ENCODE peak calls at places on chromosomes 6 and 20, in six cellular contexts. Q is cardiac fibroblast, P is hepatocyte, D is suprapubic skin, B is GM12865, R is astrocyte of the spinal cord. J is an unnamed sample.

GRCh38 chr6:151269318-151269995 is 29.7 kb downstream of the AKAP12 start:
- DNase-seq in D (no peak), P (no peak), B (no peak), R (no peak), Q (peak), J (no peak)

GRCh38 chr20:50360218-50360672 is 149.9 kb upstream of the PTPN1 start:
- DNase-seq in R (no peak), P (no peak), Q (no peak), D (no peak), B (no peak), J (no peak)

GRCh38 chr6:105726902-105727655 is 324.2 kb upstream of the PREP start:
- DNase-seq in B (no peak), D (no peak), P (no peak), Q (peak), R (no peak), J (no peak)

GRCh38 chr6:142881771-142882170 is 63.2 kb downstream of the HIVEP2 start:
- DNase-seq in P (peak), B (peak), R (no peak), Q (no peak), D (no peak), J (no peak)

GRCh38 chr20:48191200-48191599 is 405.9 kb upstream of the SULF2 start:
- DNase-seq in D (no peak), R (no peak), Q (no peak), P (peak), B (no peak), J (no peak)

GRCh38 chr6:122833229-122833556 is 44.1 kb downstream of the SMPDL3A start:
- DNase-seq in R (peak), B (no peak), P (no peak), D (no peak), Q (no peak), J (no peak)

GRCh38 chr6:108945686-108946158 is 97.5 kb downstream of the ARMC2 start:
- DNase-seq in B (no peak), P (no peak), Q (peak), D (peak), R (peak), J (peak)

GRCh38 chr6:30705620-30706019 is 11.5 kb downstream of the MDC1 start:
- DNase-seq in D (no peak), P (no peak), B (no peak), R (no peak), Q (no peak), J (no peak)

GRCh38 chr6:119129148-119129967 is 50.9 kb upstream of the FAM184A start:
- DNase-seq in R (peak), D (no peak), B (peak), P (peak), Q (peak), J (no peak)

GRCh38 chr20:16747291-16747811 is 807 bp upstream of the OTOR start:
- DNase-seq in R (no peak), B (no peak), P (peak), D (no peak), Q (no peak), J (no peak)

GRCh38 chr6:82842721-82843120 is 222.9 kb downstream of the UBE3D start:
- DNase-seq in Q (peak), B (no peak), D (no peak), P (no peak), R (peak), J (no peak)

GRCh38 chr6:31829633-31830492 is 2.3 kb downstream of the HSPA1B start:
- DNase-seq in B (peak), Q (peak), D (no peak), R (peak), P (peak), J (no peak)

GRCh38 chr6:22821664-22822320 is 252.4 kb downstream of the HDGFL1 start:
- DNase-seq in P (no peak), D (no peak), Q (peak), R (peak), B (no peak), J (no peak)

GRCh38 chr20:38130687-38131587 is 34.1 kb downstream of the TGM2 start:
- DNase-seq in B (no peak), D (no peak), R (no peak), P (no peak), Q (no peak), J (no peak)

GRCh38 chr6:109453594-109454482 is 1.7 kb downstream of the MICAL1 start:
- DNase-seq in R (no peak), Q (peak), D (no peak), P (no peak), B (no peak), J (peak)

GRCh38 chr20:63290677-63291472 is 2.1 kb upstream of the COL20A1 start:
- DNase-seq in P (peak), D (no peak), Q (peak), R (no peak), B (peak), J (no peak)

GRCh38 chr20:20710847-20711315 is 1.6 kb downstream of the RALGAPA2 start:
- DNase-seq in B (peak), D (no peak), Q (no peak), R (no peak), P (peak), J (no peak)

GRCh38 chr20:50111120-50111828 is 1.7 kb downstream of the UBE2V1 start:
- DNase-seq in Q (peak), D (peak), B (peak), P (peak), R (peak), J (peak)

GRCh38 chr20:63087236-63087871 is 80.6 kb upstream of the BHLHE23 start:
- DNase-seq in Q (no peak), B (no peak), R (no peak), P (no peak), D (peak), J (no peak)

GRCh38 chr20:46990017-46990810 is 95.6 kb downstream of the EYA2 start:
- DNase-seq in Q (no peak), P (no peak), R (no peak), B (no peak), D (no peak), J (no peak)

GRCh38 chr20:20255104-20255503 is 112.8 kb upstream of the INSM1 start:
- DNase-seq in P (no peak), D (no peak), R (no peak), Q (no peak), B (no peak), J (peak)

GRCh38 chr6:87628881-87629280 is 38.9 kb downstream of the ORC3 start:
- DNase-seq in Q (peak), P (no peak), B (no peak), R (peak), D (no peak), J (no peak)

GRCh38 chr6:21402368-21402767 is 191.2 kb upstream of the SOX4 start:
- DNase-seq in D (no peak), Q (peak), R (peak), P (peak), B (peak), J (no peak)

GRCh38 chr20:56414842-56415765 is 3.0 kb downstream of the CASS4 start:
- DNase-seq in P (no peak), B (no peak), R (peak), D (no peak), Q (peak), J (no peak)

GRCh38 chr6:1496836-1497592 is 107.6 kb downstream of the FOXF2 start:
- DNase-seq in B (no peak), D (no peak), P (peak), R (no peak), Q (no peak), J (no peak)

GRCh38 chr6:1500874-1501273 is 108.8 kb upstream of the FOXC1 start:
- DNase-seq in P (no peak), R (no peak), Q (no peak), D (no peak), B (no peak), J (no peak)

GRCh38 chr6:1497593-1498105 is 108.3 kb downstream of the FOXF2 start:
- DNase-seq in D (no peak), B (no peak), R (no peak), P (no peak), Q (no peak), J (no peak)

GRCh38 chr6:1499798-1500197 is 109.9 kb upstream of the FOXC1 start:
- DNase-seq in P (no peak), R (no peak), Q (no peak), D (no peak), B (no peak), J (no peak)

DNA sequence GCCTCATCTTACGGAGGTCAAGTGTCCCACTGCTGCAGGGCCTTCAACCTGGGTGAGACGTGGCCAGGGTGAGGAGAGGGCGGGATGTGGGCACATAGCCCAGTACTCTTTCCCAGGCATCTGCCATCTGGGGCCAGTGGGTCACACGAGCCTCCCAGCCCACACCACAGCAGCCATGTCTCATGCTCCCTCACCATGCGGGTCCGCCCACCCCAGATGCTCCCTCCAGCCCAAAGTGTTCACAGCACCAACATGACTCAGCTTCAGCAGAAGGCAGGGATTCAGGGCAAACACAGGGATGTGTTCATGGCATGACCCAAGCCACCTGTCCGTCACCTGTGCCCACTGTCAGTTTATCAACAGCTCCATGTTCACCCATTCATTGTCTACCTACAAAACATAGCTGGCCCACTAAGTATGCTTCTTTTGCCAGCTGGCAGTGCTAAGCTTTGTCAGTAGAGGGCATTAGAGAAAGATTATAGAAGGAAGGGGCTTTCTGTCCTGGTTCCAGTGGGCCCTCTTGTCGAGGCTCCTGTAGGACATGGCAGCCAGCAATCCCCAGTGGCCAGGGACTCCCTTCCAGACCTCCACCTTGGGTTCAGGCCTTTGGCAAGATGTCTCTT is 109.2 kb downstream of the FOXF2 start:
- DNase-seq in D (no peak), P (no peak), B (no peak), Q (no peak), R (no peak), J (no peak)
- TF ChIP-seq CTCF in D (no peak), P (no peak), B (peak), Q (peak), R (no peak), J (no peak)

DNA sequence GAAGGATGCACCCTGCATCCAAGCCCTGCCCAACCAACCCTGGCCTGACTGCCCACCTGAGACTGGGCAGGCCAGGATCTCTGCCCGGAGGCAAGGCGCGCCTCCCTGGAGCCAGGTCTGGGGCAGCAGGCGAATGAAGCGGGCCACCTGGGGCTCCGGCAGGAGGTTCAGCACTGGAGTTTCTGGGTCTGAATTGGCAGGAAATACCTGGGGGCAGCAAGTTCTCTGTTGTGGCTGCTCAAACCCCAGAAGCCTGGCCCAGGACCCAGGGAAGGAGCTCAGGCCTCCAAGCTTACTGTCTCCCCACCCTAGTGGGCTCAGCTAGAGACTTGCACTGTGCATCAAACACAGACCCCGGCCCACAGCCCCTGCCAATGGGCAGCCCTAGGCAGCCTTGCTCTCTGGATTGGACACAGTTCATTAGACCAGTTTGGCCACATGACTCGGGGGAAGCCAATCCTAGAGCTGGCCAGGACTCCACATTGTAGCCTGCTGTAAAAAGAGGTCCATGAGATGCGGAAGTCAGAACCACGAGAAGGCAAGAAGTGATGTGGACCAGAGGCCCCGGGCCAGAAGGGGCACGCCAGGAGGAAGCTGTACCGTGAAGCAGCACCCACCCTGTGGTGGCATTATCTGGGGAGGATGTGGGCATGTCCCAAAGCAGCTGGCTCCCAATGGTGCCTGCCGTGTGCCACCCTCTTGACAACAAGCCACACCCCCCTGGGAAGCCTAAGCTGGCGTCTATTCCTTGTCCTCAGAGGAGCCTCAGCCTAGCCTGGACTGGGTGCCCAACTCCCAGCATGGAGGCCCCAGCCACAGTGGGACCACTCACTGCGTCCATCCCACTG is 3.1 kb downstream of the CPXM1 start:
- DNase-seq in B (no peak), Q (no peak), P (no peak), R (no peak), D (no peak), J (no peak)
- H3K4me3 ChIP-seq in B (no peak), Q (no peak), P (no peak), R (no peak), D (no peak), J (no peak)

GRCh38 chr6:6505111-6505510 is 83.4 kb upstream of the LY86 start:
- DNase-seq in B (no peak), Q (no peak), R (no peak), D (no peak), P (no peak), J (no peak)
- TF ChIP-seq CTCF in B (peak), Q (no peak), R (no peak), D (no peak), P (no peak), J (no peak)

DNA sequence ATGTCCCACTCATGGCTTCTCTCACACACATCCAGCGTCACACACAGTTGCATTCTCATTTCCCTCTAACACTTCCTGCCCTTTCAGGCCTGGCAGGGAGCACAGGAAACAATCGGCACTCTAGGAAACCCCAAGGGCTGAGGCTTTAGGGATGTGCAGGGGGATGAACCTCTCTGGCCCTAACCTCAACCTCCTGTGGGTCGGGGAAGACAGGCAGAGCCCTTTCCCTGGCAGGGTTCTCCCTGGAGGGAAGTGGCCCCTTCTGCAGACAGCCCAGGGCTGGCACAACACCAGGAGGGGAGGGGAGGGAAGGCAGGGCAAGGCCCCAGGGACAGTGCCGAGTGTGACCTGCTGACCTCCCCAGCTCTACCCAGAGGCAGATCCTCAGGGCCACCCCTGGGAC is 2.7 kb downstream of the TEAD3 start:
- DNase-seq in P (no peak), D (no peak), Q (peak), B (no peak), R (no peak), J (no peak)
- H3K4me3 ChIP-seq in P (no peak), D (peak), Q (peak), B (no peak), R (no peak), J (peak)

GRCh38 chr6:152316024-152316423 is 321.1 kb downstream of the SYNE1 start:
- DNase-seq in D (no peak), R (peak), P (no peak), Q (peak), B (no peak), J (peak)

GRCh38 chr6:152312434-152312833 is 324.7 kb downstream of the SYNE1 start:
- DNase-seq in R (no peak), Q (no peak), B (no peak), D (no peak), P (no peak), J (no peak)

GRCh38 chr6:152318278-152318677 is 318.9 kb downstream of the SYNE1 start:
- DNase-seq in D (no peak), B (no peak), Q (peak), R (no peak), P (no peak), J (no peak)

GRCh38 chr6:152313542-152314482 is 323.4 kb downstream of the SYNE1 start:
- DNase-seq in B (no peak), Q (peak), D (no peak), P (peak), R (peak), J (no peak)

GRCh38 chr6:152314483-152314832 is 322.7 kb downstream of the SYNE1 start:
- DNase-seq in R (no peak), P (no peak), Q (no peak), B (no peak), D (no peak), J (no peak)
- TF ChIP-seq CTCF in R (peak), P (no peak), Q (no peak), B (no peak), D (no peak), J (no peak)

GRCh38 chr6:6547111-6547879 is 41.2 kb upstream of the LY86 start:
- DNase-seq in R (peak), P (peak), B (peak), D (peak), Q (peak), J (peak)
- H3K4me3 ChIP-seq in R (peak), P (peak), B (peak), D (peak), Q (peak), J (peak)

J was measured in ascending aorta.